ENCODE peak calls at places on chromosomes 2 and 18, in seven cellular contexts. X is astrocyte of the spinal cord, T is NCI-H226, U is GDM1, G is GM03348, B is kidney glomerular epithelial cell, K is epithelial cell of esophagus. S is an unnamed sample.

GRCh38 chr2:209331291-209331844 is 92.5 kb upstream of the MAP2 start:
- DNase-seq in X (peak), T (no peak), U (no peak), G (no peak), B (peak), K (peak), S (peak)

GRCh38 chr2:238898534-238899281 is 50.8 kb downstream of the TWIST2 start:
- DNase-seq in X (no peak), T (no peak), U (no peak), G (no peak), B (no peak), K (no peak), S (no peak)

GRCh38 chr2:8667896-8668512 is 13.9 kb upstream of the ID2 start:
- DNase-seq in X (no peak), T (no peak), U (no peak), G (no peak), B (no peak), K (no peak), S (no peak)

GRCh38 chr2:239047861-239048260 is 200.0 kb downstream of the TWIST2 start:
- DNase-seq in X (no peak), T (no peak), U (no peak), G (no peak), B (no peak), K (no peak), S (no peak)

GRCh38 chr2:64989982-64990614 is 899 bp downstream of the SLC1A4 start:
- DNase-seq in X (no peak), T (no peak), U (no peak), G (peak), B (no peak), K (peak), S (peak)

GRCh38 chr2:64524604-64525322 is 635 bp downstream of the AFTPH start:
- DNase-seq in X (peak), T (peak), U (no peak), G (peak), B (no peak), K (peak), S (peak)

GRCh38 chr2:136492901-136493300 is 272.4 kb upstream of the THSD7B start:
- DNase-seq in X (no peak), T (no peak), U (no peak), G (no peak), B (no peak), K (no peak), S (no peak)

GRCh38 chr2:130865401-130865800 is 28.7 kb downstream of the ARHGEF4 start:
- DNase-seq in X (no peak), T (no peak), U (no peak), G (no peak), B (no peak), K (no peak), S (no peak)

GRCh38 chr18:28974504-28974903 is 797.6 kb upstream of the CDH2 start:
- DNase-seq in X (no peak), T (no peak), U (no peak), G (no peak), B (no peak), K (peak), S (no peak)

GRCh38 chr2:19038096-19039015 is 320.1 kb downstream of the OSR1 start:
- DNase-seq in X (peak), T (peak), U (no peak), G (peak), B (peak), K (peak), S (no peak)

GRCh38 chr18:75643083-75643482 is 215.6 kb upstream of the SMIM21 start:
- DNase-seq in X (no peak), T (no peak), U (no peak), G (no peak), B (no peak), K (no peak), S (no peak)

GRCh38 chr2:61855178-61855523 is 1.3 kb upstream of the FAM161A start:
- DNase-seq in X (peak), T (no peak), U (no peak), G (peak), B (no peak), K (peak), S (peak)

GRCh38 chr2:239590995-239591915 is 190.4 kb upstream of the HDAC4 start:
- DNase-seq in X (no peak), T (no peak), U (no peak), G (no peak), B (no peak), K (no peak), S (no peak)

GRCh38 chr2:162382283-162382682 is 38.4 kb downstream of the GCA start:
- DNase-seq in X (peak), T (no peak), U (no peak), G (no peak), B (no peak), K (no peak), S (no peak)

GRCh38 chr2:217954469-217954868 is 48.3 kb downstream of the TNS1 start:
- DNase-seq in X (no peak), T (no peak), U (no peak), G (no peak), B (no peak), K (no peak), S (no peak)

GRCh38 chr2:63544017-63544627 is 44.2 kb downstream of the WDPCP start:
- DNase-seq in X (peak), T (no peak), U (no peak), G (peak), B (no peak), K (peak), S (no peak)

GRCh38 chr2:235537587-235537986 is 43.7 kb downstream of the AGAP1 start:
- DNase-seq in X (no peak), T (no peak), U (no peak), G (no peak), B (no peak), K (no peak), S (no peak)

GRCh38 chr2:100218552-100218951 is 76.2 kb upstream of the AFF3 start:
- DNase-seq in X (no peak), T (no peak), U (no peak), G (no peak), B (no peak), K (no peak), S (no peak)

GRCh38 chr2:241608881-241609280 is 28.1 kb downstream of the THAP4 start:
- DNase-seq in X (no peak), T (no peak), U (no peak), G (no peak), B (no peak), K (no peak), S (no peak)

GRCh38 chr2:12265646-12266045 is 451.1 kb upstream of the TRIB2 start:
- DNase-seq in X (no peak), T (no peak), U (no peak), G (peak), B (no peak), K (no peak), S (no peak)

GRCh38 chr2:1678609-1679008 is 65.7 kb downstream of the PXDN start:
- DNase-seq in X (no peak), T (no peak), U (no peak), G (no peak), B (no peak), K (no peak), S (no peak)

GRCh38 chr2:10774394-10774793 is 38.2 kb downstream of the PDIA6 start:
- DNase-seq in X (no peak), T (peak), U (no peak), G (no peak), B (no peak), K (no peak), S (no peak)

GRCh38 chr2:85695121-85695520 is 963 bp downstream of the GNLY start:
- DNase-seq in X (no peak), T (no peak), U (no peak), G (no peak), B (no peak), K (no peak), S (no peak)

GRCh38 chr2:64952896-64953482 is 36.2 kb upstream of the SLC1A4 start:
- DNase-seq in X (peak), T (peak), U (no peak), G (no peak), B (no peak), K (peak), S (no peak)

GRCh38 chr2:233409286-233409991 is 55.1 kb downstream of the DGKD start:
- DNase-seq in X (no peak), T (peak), U (no peak), G (no peak), B (peak), K (no peak), S (no peak)

GRCh38 chr2:17943444-17943843 is 65.0 kb downstream of the KCNS3 start:
- DNase-seq in X (no peak), T (no peak), U (no peak), G (no peak), B (no peak), K (no peak), S (no peak)

GRCh38 chr2:62382757-62383156 is 123.2 kb downstream of the TMEM17 start:
- DNase-seq in X (no peak), T (peak), U (no peak), G (no peak), B (peak), K (no peak), S (no peak)

GRCh38 chr18:72013512-72013911 is 530.6 kb downstream of the CBLN2 start:
- DNase-seq in X (peak), T (no peak), U (no peak), G (no peak), B (no peak), K (peak), S (no peak)

GRCh38 chr2:40034801-40035200 is 255.7 kb upstream of the THUMPD2 start:
- DNase-seq in X (no peak), T (no peak), U (no peak), G (no peak), B (no peak), K (peak), S (no peak)

GRCh38 chr2:112198780-112199179 is 56.1 kb downstream of the ZC3H8 start:
- DNase-seq in X (no peak), T (no peak), U (no peak), G (no peak), B (no peak), K (peak), S (no peak)

GRCh38 chr2:197109326-197109725 is 182.8 kb upstream of the PGAP1 start:
- DNase-seq in X (no peak), T (no peak), U (no peak), G (no peak), B (no peak), K (no peak), S (no peak)

GRCh38 chr2:39893616-39894015 is 114.6 kb upstream of the THUMPD2 start:
- DNase-seq in X (no peak), T (no peak), U (no peak), G (no peak), B (no peak), K (no peak), S (no peak)

GRCh38 chr2:185463481-185463880 is 275.1 kb upstream of the FSIP2 start:
- DNase-seq in X (no peak), T (no peak), U (no peak), G (no peak), B (no peak), K (no peak), S (no peak)

S was measured in HepG2.